ENCODE peak calls at places on chromosomes 7 and 10, in six cellular contexts. One of them, this sample, is unnamed.

GRCh38 chr10:70977621-70978020 is 89.3 kb upstream of the PCBD1 start:
- DNase-seq in ACHN: no peak
- DNase-seq in stimulated activated CD4-positive, alpha-beta T cell treated with anti-CD3 and anti-CD28 coated beads, Interleukin-15, amount 100 ng/mL, for 24 hours: no peak
- DNase-seq in NCI-H187: no peak
- DNase-seq in stimulated activated naive B cell treated with anti-CD40 and anti-IgM and Interleukin-4, amounts not matched to agents 10 μg/mL and 1 μg/mL and 100 μg/mL, for 72 hours: no peak
- DNase-seq in endothelial cell: no peak
- DNase-seq in this sample: no peak

GRCh38 chr7:113705439-113705838 is 213.4 kb downstream of the PPP1R3A start:
- DNase-seq in ACHN: no peak
- DNase-seq in stimulated activated CD4-positive, alpha-beta T cell treated with anti-CD3 and anti-CD28 coated beads, Interleukin-15, amount 100 ng/mL, for 24 hours: no peak
- DNase-seq in NCI-H187: no peak
- DNase-seq in stimulated activated naive B cell treated with anti-CD40 and anti-IgM and Interleukin-4, amounts not matched to agents 10 μg/mL and 1 μg/mL and 100 μg/mL, for 72 hours: no peak
- DNase-seq in endothelial cell: no peak
- DNase-seq in this sample: no peak

GRCh38 chr7:93736970-93737369 is 153.6 kb downstream of the TFPI2 start:
- DNase-seq in endothelial cell: no peak
- DNase-seq in stimulated activated CD4-positive, alpha-beta T cell treated with anti-CD3 and anti-CD28 coated beads, Interleukin-15, amount 100 ng/mL, for 24 hours: no peak
- DNase-seq in NCI-H187: no peak
- DNase-seq in ACHN: no peak
- DNase-seq in stimulated activated naive B cell treated with anti-CD40 and anti-IgM and Interleukin-4, amounts not matched to agents 10 μg/mL and 1 μg/mL and 100 μg/mL, for 72 hours: no peak
- DNase-seq in this sample: no peak

GRCh38 chr10:30114871-30115270 is 55.5 kb upstream of the JCAD start:
- DNase-seq in NCI-H187: no peak
- DNase-seq in stimulated activated naive B cell treated with anti-CD40 and anti-IgM and Interleukin-4, amounts not matched to agents 10 μg/mL and 1 μg/mL and 100 μg/mL, for 72 hours: no peak
- DNase-seq in endothelial cell: no peak
- DNase-seq in stimulated activated CD4-positive, alpha-beta T cell treated with anti-CD3 and anti-CD28 coated beads, Interleukin-15, amount 100 ng/mL, for 24 hours: no peak
- DNase-seq in ACHN: no peak
- DNase-seq in this sample: no peak

GRCh38 chr10:12631216-12631615 is 281.9 kb downstream of the CAMK1D start:
- DNase-seq in stimulated activated naive B cell treated with anti-CD40 and anti-IgM and Interleukin-4, amounts not matched to agents 10 μg/mL and 1 μg/mL and 100 μg/mL, for 72 hours: no peak
- DNase-seq in ACHN: peak
- DNase-seq in stimulated activated CD4-positive, alpha-beta T cell treated with anti-CD3 and anti-CD28 coated beads, Interleukin-15, amount 100 ng/mL, for 24 hours: no peak
- DNase-seq in NCI-H187: no peak
- DNase-seq in endothelial cell: no peak
- DNase-seq in this sample: no peak

GRCh38 chr7:29285451-29285807 is 90.9 kb downstream of the CHN2 start:
- DNase-seq in NCI-H187: no peak
- DNase-seq in stimulated activated naive B cell treated with anti-CD40 and anti-IgM and Interleukin-4, amounts not matched to agents 10 μg/mL and 1 μg/mL and 100 μg/mL, for 72 hours: peak
- DNase-seq in ACHN: peak
- DNase-seq in endothelial cell: no peak
- DNase-seq in stimulated activated CD4-positive, alpha-beta T cell treated with anti-CD3 and anti-CD28 coated beads, Interleukin-15, amount 100 ng/mL, for 24 hours: peak
- DNase-seq in this sample: no peak

GRCh38 chr7:127905491-127906330 is 125.5 kb downstream of the LRRC4 start:
- DNase-seq in stimulated activated CD4-positive, alpha-beta T cell treated with anti-CD3 and anti-CD28 coated beads, Interleukin-15, amount 100 ng/mL, for 24 hours: peak
- DNase-seq in ACHN: no peak
- DNase-seq in endothelial cell: no peak
- DNase-seq in NCI-H187: no peak
- DNase-seq in stimulated activated naive B cell treated with anti-CD40 and anti-IgM and Interleukin-4, amounts not matched to agents 10 μg/mL and 1 μg/mL and 100 μg/mL, for 72 hours: no peak
- DNase-seq in this sample: no peak

GRCh38 chr7:39526676-39527075 is 39.5 kb upstream of the YAE1 start:
- DNase-seq in endothelial cell: no peak
- DNase-seq in stimulated activated naive B cell treated with anti-CD40 and anti-IgM and Interleukin-4, amounts not matched to agents 10 μg/mL and 1 μg/mL and 100 μg/mL, for 72 hours: no peak
- DNase-seq in ACHN: no peak
- DNase-seq in stimulated activated CD4-positive, alpha-beta T cell treated with anti-CD3 and anti-CD28 coated beads, Interleukin-15, amount 100 ng/mL, for 24 hours: no peak
- DNase-seq in NCI-H187: no peak
- DNase-seq in this sample: no peak

GRCh38 chr10:109956454-109957091 is 33.3 kb upstream of the XPNPEP1 start:
- DNase-seq in endothelial cell: peak
- DNase-seq in NCI-H187: peak
- DNase-seq in ACHN: peak
- DNase-seq in stimulated activated naive B cell treated with anti-CD40 and anti-IgM and Interleukin-4, amounts not matched to agents 10 μg/mL and 1 μg/mL and 100 μg/mL, for 72 hours: peak
- DNase-seq in stimulated activated CD4-positive, alpha-beta T cell treated with anti-CD3 and anti-CD28 coated beads, Interleukin-15, amount 100 ng/mL, for 24 hours: peak
- DNase-seq in this sample: peak

GRCh38 chr10:97718659-97719142 is 5.2 kb downstream of the MARVELD1 start:
- DNase-seq in stimulated activated naive B cell treated with anti-CD40 and anti-IgM and Interleukin-4, amounts not matched to agents 10 μg/mL and 1 μg/mL and 100 μg/mL, for 72 hours: no peak
- DNase-seq in stimulated activated CD4-positive, alpha-beta T cell treated with anti-CD3 and anti-CD28 coated beads, Interleukin-15, amount 100 ng/mL, for 24 hours: no peak
- DNase-seq in endothelial cell: no peak
- DNase-seq in ACHN: no peak
- DNase-seq in NCI-H187: peak
- DNase-seq in this sample: no peak

GRCh38 chr7:98102170-98102569 is 4.5 kb upstream of the LMTK2 start:
- DNase-seq in stimulated activated CD4-positive, alpha-beta T cell treated with anti-CD3 and anti-CD28 coated beads, Interleukin-15, amount 100 ng/mL, for 24 hours: no peak
- DNase-seq in ACHN: no peak
- DNase-seq in endothelial cell: no peak
- DNase-seq in NCI-H187: no peak
- DNase-seq in stimulated activated naive B cell treated with anti-CD40 and anti-IgM and Interleukin-4, amounts not matched to agents 10 μg/mL and 1 μg/mL and 100 μg/mL, for 72 hours: no peak
- DNase-seq in this sample: no peak

GRCh38 chr10:124745678-124746077 is 1.5 kb upstream of the FAM53B start:
- DNase-seq in stimulated activated naive B cell treated with anti-CD40 and anti-IgM and Interleukin-4, amounts not matched to agents 10 μg/mL and 1 μg/mL and 100 μg/mL, for 72 hours: no peak
- DNase-seq in stimulated activated CD4-positive, alpha-beta T cell treated with anti-CD3 and anti-CD28 coated beads, Interleukin-15, amount 100 ng/mL, for 24 hours: no peak
- DNase-seq in ACHN: peak
- DNase-seq in NCI-H187: no peak
- DNase-seq in endothelial cell: no peak
- DNase-seq in this sample: peak

GRCh38 chr7:128792471-128793183 is 859 bp downstream of the CCDC136 start:
- DNase-seq in stimulated activated CD4-positive, alpha-beta T cell treated with anti-CD3 and anti-CD28 coated beads, Interleukin-15, amount 100 ng/mL, for 24 hours: no peak
- DNase-seq in NCI-H187: no peak
- DNase-seq in ACHN: no peak
- DNase-seq in endothelial cell: no peak
- DNase-seq in stimulated activated naive B cell treated with anti-CD40 and anti-IgM and Interleukin-4, amounts not matched to agents 10 μg/mL and 1 μg/mL and 100 μg/mL, for 72 hours: no peak
- DNase-seq in this sample: no peak

GRCh38 chr10:23270531-23270930 is 74.1 kb downstream of the C10orf67 start:
- DNase-seq in ACHN: no peak
- DNase-seq in stimulated activated naive B cell treated with anti-CD40 and anti-IgM and Interleukin-4, amounts not matched to agents 10 μg/mL and 1 μg/mL and 100 μg/mL, for 72 hours: no peak
- DNase-seq in endothelial cell: no peak
- DNase-seq in stimulated activated CD4-positive, alpha-beta T cell treated with anti-CD3 and anti-CD28 coated beads, Interleukin-15, amount 100 ng/mL, for 24 hours: no peak
- DNase-seq in NCI-H187: no peak
- DNase-seq in this sample: no peak

GRCh38 chr7:35257251-35258124 is 3.6 kb upstream of the TBX20 start:
- DNase-seq in stimulated activated naive B cell treated with anti-CD40 and anti-IgM and Interleukin-4, amounts not matched to agents 10 μg/mL and 1 μg/mL and 100 μg/mL, for 72 hours: no peak
- DNase-seq in endothelial cell: no peak
- DNase-seq in stimulated activated CD4-positive, alpha-beta T cell treated with anti-CD3 and anti-CD28 coated beads, Interleukin-15, amount 100 ng/mL, for 24 hours: no peak
- DNase-seq in NCI-H187: no peak
- DNase-seq in ACHN: no peak
- DNase-seq in this sample: no peak

GRCh38 chr7:294440-295154 is 4.6 kb downstream of the FOXL3 start:
- DNase-seq in stimulated activated CD4-positive, alpha-beta T cell treated with anti-CD3 and anti-CD28 coated beads, Interleukin-15, amount 100 ng/mL, for 24 hours: no peak
- DNase-seq in ACHN: no peak
- DNase-seq in stimulated activated naive B cell treated with anti-CD40 and anti-IgM and Interleukin-4, amounts not matched to agents 10 μg/mL and 1 μg/mL and 100 μg/mL, for 72 hours: no peak
- DNase-seq in endothelial cell: no peak
- DNase-seq in NCI-H187: no peak
- DNase-seq in this sample: no peak

GRCh38 chr10:42960491-42961155 is 116.2 kb upstream of the RET start:
- DNase-seq in stimulated activated naive B cell treated with anti-CD40 and anti-IgM and Interleukin-4, amounts not matched to agents 10 μg/mL and 1 μg/mL and 100 μg/mL, for 72 hours: no peak
- DNase-seq in endothelial cell: peak
- DNase-seq in stimulated activated CD4-positive, alpha-beta T cell treated with anti-CD3 and anti-CD28 coated beads, Interleukin-15, amount 100 ng/mL, for 24 hours: no peak
- DNase-seq in NCI-H187: no peak
- DNase-seq in ACHN: peak
- DNase-seq in this sample: no peak

GRCh38 chr10:122263971-122264370 is 7.1 kb upstream of the BTBD16 start:
- DNase-seq in NCI-H187: no peak
- DNase-seq in ACHN: peak
- DNase-seq in stimulated activated CD4-positive, alpha-beta T cell treated with anti-CD3 and anti-CD28 coated beads, Interleukin-15, amount 100 ng/mL, for 24 hours: no peak
- DNase-seq in stimulated activated naive B cell treated with anti-CD40 and anti-IgM and Interleukin-4, amounts not matched to agents 10 μg/mL and 1 μg/mL and 100 μg/mL, for 72 hours: no peak
- DNase-seq in endothelial cell: no peak
- DNase-seq in this sample: no peak

GRCh38 chr7:117871778-117872538 is 1.3 kb downstream of the CTTNBP2 start:
- DNase-seq in ACHN: no peak
- DNase-seq in stimulated activated CD4-positive, alpha-beta T cell treated with anti-CD3 and anti-CD28 coated beads, Interleukin-15, amount 100 ng/mL, for 24 hours: peak
- DNase-seq in stimulated activated naive B cell treated with anti-CD40 and anti-IgM and Interleukin-4, amounts not matched to agents 10 μg/mL and 1 μg/mL and 100 μg/mL, for 72 hours: no peak
- DNase-seq in endothelial cell: peak
- DNase-seq in NCI-H187: peak
- DNase-seq in this sample: no peak

GRCh38 chr10:22655312-22655973 is 58.9 kb downstream of the PIP4K2A start:
- DNase-seq in stimulated activated CD4-positive, alpha-beta T cell treated with anti-CD3 and anti-CD28 coated beads, Interleukin-15, amount 100 ng/mL, for 24 hours: peak
- DNase-seq in ACHN: no peak
- DNase-seq in endothelial cell: no peak
- DNase-seq in NCI-H187: no peak
- DNase-seq in stimulated activated naive B cell treated with anti-CD40 and anti-IgM and Interleukin-4, amounts not matched to agents 10 μg/mL and 1 μg/mL and 100 μg/mL, for 72 hours: no peak
- DNase-seq in this sample: no peak

GRCh38 chr7:1283941-1284742 is 51.5 kb downstream of the UNCX start:
- DNase-seq in NCI-H187: no peak
- DNase-seq in endothelial cell: no peak
- DNase-seq in stimulated activated CD4-positive, alpha-beta T cell treated with anti-CD3 and anti-CD28 coated beads, Interleukin-15, amount 100 ng/mL, for 24 hours: no peak
- DNase-seq in ACHN: no peak
- DNase-seq in stimulated activated naive B cell treated with anti-CD40 and anti-IgM and Interleukin-4, amounts not matched to agents 10 μg/mL and 1 μg/mL and 100 μg/mL, for 72 hours: no peak
- DNase-seq in this sample: no peak

GRCh38 chr7:28980504-28981281 is 22.6 kb upstream of the TRIL start:
- DNase-seq in stimulated activated naive B cell treated with anti-CD40 and anti-IgM and Interleukin-4, amounts not matched to agents 10 μg/mL and 1 μg/mL and 100 μg/mL, for 72 hours: no peak
- DNase-seq in ACHN: no peak
- DNase-seq in endothelial cell: no peak
- DNase-seq in stimulated activated CD4-positive, alpha-beta T cell treated with anti-CD3 and anti-CD28 coated beads, Interleukin-15, amount 100 ng/mL, for 24 hours: no peak
- DNase-seq in NCI-H187: no peak
- DNase-seq in this sample: no peak

GRCh38 chr7:2729043-2729892 is 41.3 kb downstream of the AMZ1 start:
- DNase-seq in endothelial cell: no peak
- DNase-seq in stimulated activated naive B cell treated with anti-CD40 and anti-IgM and Interleukin-4, amounts not matched to agents 10 μg/mL and 1 μg/mL and 100 μg/mL, for 72 hours: no peak
- DNase-seq in NCI-H187: no peak
- DNase-seq in ACHN: no peak
- DNase-seq in stimulated activated CD4-positive, alpha-beta T cell treated with anti-CD3 and anti-CD28 coated beads, Interleukin-15, amount 100 ng/mL, for 24 hours: no peak
- DNase-seq in this sample: no peak

GRCh38 chr10:92640110-92640509 is 47.2 kb downstream of the KIF11 start:
- DNase-seq in stimulated activated CD4-positive, alpha-beta T cell treated with anti-CD3 and anti-CD28 coated beads, Interleukin-15, amount 100 ng/mL, for 24 hours: no peak
- DNase-seq in stimulated activated naive B cell treated with anti-CD40 and anti-IgM and Interleukin-4, amounts not matched to agents 10 μg/mL and 1 μg/mL and 100 μg/mL, for 72 hours: no peak
- DNase-seq in NCI-H187: no peak
- DNase-seq in endothelial cell: no peak
- DNase-seq in ACHN: no peak
- DNase-seq in this sample: no peak

GRCh38 chr7:84506151-84506550 is 311.6 kb upstream of the SEMA3A start:
- DNase-seq in ACHN: no peak
- DNase-seq in NCI-H187: no peak
- DNase-seq in stimulated activated CD4-positive, alpha-beta T cell treated with anti-CD3 and anti-CD28 coated beads, Interleukin-15, amount 100 ng/mL, for 24 hours: no peak
- DNase-seq in endothelial cell: no peak
- DNase-seq in stimulated activated naive B cell treated with anti-CD40 and anti-IgM and Interleukin-4, amounts not matched to agents 10 μg/mL and 1 μg/mL and 100 μg/mL, for 72 hours: no peak
- DNase-seq in this sample: no peak

GRCh38 chr10:113499066-113499465 is 53.8 kb upstream of the HABP2 start:
- DNase-seq in NCI-H187: no peak
- DNase-seq in endothelial cell: no peak
- DNase-seq in stimulated activated CD4-positive, alpha-beta T cell treated with anti-CD3 and anti-CD28 coated beads, Interleukin-15, amount 100 ng/mL, for 24 hours: no peak
- DNase-seq in ACHN: no peak
- DNase-seq in stimulated activated naive B cell treated with anti-CD40 and anti-IgM and Interleukin-4, amounts not matched to agents 10 μg/mL and 1 μg/mL and 100 μg/mL, for 72 hours: no peak
- DNase-seq in this sample: no peak

GRCh38 chr7:155811560-155811894 is 736 bp downstream of the SHH start:
- DNase-seq in endothelial cell: no peak
- DNase-seq in stimulated activated CD4-positive, alpha-beta T cell treated with anti-CD3 and anti-CD28 coated beads, Interleukin-15, amount 100 ng/mL, for 24 hours: no peak
- DNase-seq in NCI-H187: no peak
- DNase-seq in ACHN: no peak
- DNase-seq in stimulated activated naive B cell treated with anti-CD40 and anti-IgM and Interleukin-4, amounts not matched to agents 10 μg/mL and 1 μg/mL and 100 μg/mL, for 72 hours: no peak
- DNase-seq in this sample: no peak

This sample was measured in germinal center.